ENCODE peak calls at places on chromosome 3, in five cellular contexts. C is mucosa of gallbladder; U is SK-N-SH; M is activated CD4-positive, alpha-beta memory T cell treated with anti-CD3 and anti-CD28 coated beads, Interleukin-2, amount 10 ng/mL, durations not matched to agents 7 days and 5 days; T is OCI-LY7. H is an unnamed sample.

GRCh38 chr3:151283907-151284461 is 5.6 kb upstream of the P2RY14 start:
- DNase-seq in U (no peak), M (peak), C (no peak), T (no peak), H (peak)

GRCh38 chr3:184277366-184277765 is 1.5 kb downstream of the ECE2 start:
- DNase-seq in U (no peak), M (no peak), T (no peak), C (no peak), H (no peak)

GRCh38 chr3:194738254-194739093 is 52.8 kb downstream of the FAM43A start:
- DNase-seq in C (peak), T (no peak), U (peak), M (no peak), H (no peak)

GRCh38 chr3:46926039-46926438 is 48.5 kb downstream of the PTH1R start:
- DNase-seq in U (no peak), C (no peak), M (no peak), T (no peak), H (no peak)

GRCh38 chr3:102129774-102130608 is 280.7 kb downstream of the NFKBIZ start:
- DNase-seq in C (peak), M (no peak), U (no peak), T (no peak), H (no peak)

GRCh38 chr3:46482632-46483311 is 15.0 kb upstream of the RTP3 start:
- DNase-seq in M (no peak), C (no peak), U (no peak), T (no peak), H (no peak)

GRCh38 chr3:145704020-145704419 is 457.0 kb downstream of the PLOD2 start:
- DNase-seq in U (no peak), T (no peak), C (no peak), M (no peak), H (no peak)

GRCh38 chr3:82376883-82377282 is 615.4 kb upstream of the GBE1 start:
- DNase-seq in T (peak), U (no peak), M (no peak), C (no peak), H (no peak)

GRCh38 chr3:23396746-23397145 is 193.6 kb downstream of the UBE2E2 start:
- DNase-seq in C (no peak), U (no peak), M (no peak), T (no peak), H (no peak)

GRCh38 chr3:17840651-17841050 is 98.2 kb upstream of the TBC1D5 start:
- DNase-seq in T (no peak), C (no peak), U (no peak), M (no peak), H (no peak)

GRCh38 chr3:150097588-150097890 is 126.8 kb upstream of the PFN2 start:
- DNase-seq in U (no peak), C (no peak), M (no peak), T (no peak), H (no peak)

GRCh38 chr3:58059349-58060321 is 51.4 kb downstream of the FLNB start:
- DNase-seq in T (no peak), U (no peak), C (peak), M (no peak), H (no peak)

GRCh38 chr3:190516416-190516815 is 2.5 kb downstream of the IL1RAP start:
- DNase-seq in T (no peak), U (no peak), C (no peak), M (no peak), H (no peak)

H was measured in activated naive CD4-positive, alpha-beta T cell treated with Interleukin-2 at 50 U/mL for 16 hours.